ENCODE peak calls at places on chromosomes 5 and 9, in four cellular contexts. One of them, this sample, is unnamed.

GRCh38 chr5:139690385-139691274 is 42.5 kb downstream of the CXXC5 start:
- DNase-seq in stimulated activated CD8-positive, alpha-beta memory T cell treated with anti-CD3 and anti-CD28 coated beads, Interleukin-7, amount 100 ng/mL, for 48 hours: no peak
- DNase-seq in SK-MEL-5: no peak
- DNase-seq in GM10248: no peak
- DNase-seq in this sample: peak; percentile 63

GRCh38 chr9:16726023-16726422 is 144.4 kb downstream of the BNC2 start:
- DNase-seq in stimulated activated CD8-positive, alpha-beta memory T cell treated with anti-CD3 and anti-CD28 coated beads, Interleukin-7, amount 100 ng/mL, for 48 hours: no peak
- DNase-seq in SK-MEL-5: no peak
- DNase-seq in GM10248: no peak
- DNase-seq in this sample: peak; percentile 60

GRCh38 chr5:116409591-116410296 is 164.9 kb downstream of the SEMA6A start:
- DNase-seq in stimulated activated CD8-positive, alpha-beta memory T cell treated with anti-CD3 and anti-CD28 coated beads, Interleukin-7, amount 100 ng/mL, for 48 hours: no peak
- DNase-seq in SK-MEL-5: no peak
- DNase-seq in GM10248: no peak
- DNase-seq in this sample: no peak

GRCh38 chr5:15249152-15249551 is 250.8 kb upstream of the FBXL7 start:
- DNase-seq in stimulated activated CD8-positive, alpha-beta memory T cell treated with anti-CD3 and anti-CD28 coated beads, Interleukin-7, amount 100 ng/mL, for 48 hours: no peak
- DNase-seq in SK-MEL-5: no peak
- DNase-seq in GM10248: no peak
- DNase-seq in this sample: peak; percentile 89

GRCh38 chr5:176517053-176517661 is 20.0 kb downstream of the RNF44 start:
- DNase-seq in stimulated activated CD8-positive, alpha-beta memory T cell treated with anti-CD3 and anti-CD28 coated beads, Interleukin-7, amount 100 ng/mL, for 48 hours: no peak
- DNase-seq in SK-MEL-5: no peak
- DNase-seq in GM10248: no peak
- DNase-seq in this sample: no peak

GRCh38 chr5:149256451-149256850 is 15.2 kb upstream of the AFAP1L1 start:
- DNase-seq in stimulated activated CD8-positive, alpha-beta memory T cell treated with anti-CD3 and anti-CD28 coated beads, Interleukin-7, amount 100 ng/mL, for 48 hours: no peak
- DNase-seq in SK-MEL-5: no peak
- DNase-seq in GM10248: no peak
- DNase-seq in this sample: peak; percentile 70

GRCh38 chr5:476102-476813 is 33.3 kb downstream of the EXOC3 start:
- DNase-seq in stimulated activated CD8-positive, alpha-beta memory T cell treated with anti-CD3 and anti-CD28 coated beads, Interleukin-7, amount 100 ng/mL, for 48 hours: no peak
- DNase-seq in SK-MEL-5: no peak
- DNase-seq in GM10248: no peak
- DNase-seq in this sample: no peak

GRCh38 chr9:133861103-133861502 is 123.0 kb upstream of the SARDH start:
- DNase-seq in stimulated activated CD8-positive, alpha-beta memory T cell treated with anti-CD3 and anti-CD28 coated beads, Interleukin-7, amount 100 ng/mL, for 48 hours: no peak
- DNase-seq in SK-MEL-5: no peak
- DNase-seq in GM10248: no peak
- DNase-seq in this sample: no peak

GRCh38 chr5:89826938-89827337 is 582.6 kb downstream of the CETN3 start:
- DNase-seq in stimulated activated CD8-positive, alpha-beta memory T cell treated with anti-CD3 and anti-CD28 coated beads, Interleukin-7, amount 100 ng/mL, for 48 hours: no peak
- DNase-seq in SK-MEL-5: no peak
- DNase-seq in GM10248: no peak
- DNase-seq in this sample: no peak

GRCh38 chr9:129242971-129243561 is 65.0 kb upstream of the IER5L start:
- DNase-seq in stimulated activated CD8-positive, alpha-beta memory T cell treated with anti-CD3 and anti-CD28 coated beads, Interleukin-7, amount 100 ng/mL, for 48 hours: no peak
- DNase-seq in SK-MEL-5: peak; percentile 58
- DNase-seq in GM10248: no peak
- DNase-seq in this sample: peak; percentile 37

GRCh38 chr5:39399135-39400036 is 25.4 kb downstream of the DAB2 start:
- DNase-seq in stimulated activated CD8-positive, alpha-beta memory T cell treated with anti-CD3 and anti-CD28 coated beads, Interleukin-7, amount 100 ng/mL, for 48 hours: no peak
- DNase-seq in SK-MEL-5: peak; percentile 99
- DNase-seq in GM10248: no peak
- DNase-seq in this sample: peak; percentile 98

GRCh38 chr5:1101991-1102713 is 9.7 kb downstream of the SLC12A7 start:
- DNase-seq in stimulated activated CD8-positive, alpha-beta memory T cell treated with anti-CD3 and anti-CD28 coated beads, Interleukin-7, amount 100 ng/mL, for 48 hours: no peak
- DNase-seq in SK-MEL-5: no peak
- DNase-seq in GM10248: no peak
- DNase-seq in this sample: peak; percentile 46

GRCh38 chr5:66658516-66658915 is 62.3 kb downstream of the MAST4 start:
- DNase-seq in stimulated activated CD8-positive, alpha-beta memory T cell treated with anti-CD3 and anti-CD28 coated beads, Interleukin-7, amount 100 ng/mL, for 48 hours: no peak
- DNase-seq in SK-MEL-5: no peak
- DNase-seq in GM10248: no peak
- DNase-seq in this sample: no peak

GRCh38 chr9:134381671-134382505 is 55.6 kb downstream of the RXRA start:
- DNase-seq in stimulated activated CD8-positive, alpha-beta memory T cell treated with anti-CD3 and anti-CD28 coated beads, Interleukin-7, amount 100 ng/mL, for 48 hours: no peak
- DNase-seq in SK-MEL-5: no peak
- DNase-seq in GM10248: peak; percentile 67
- DNase-seq in this sample: no peak

GRCh38 chr5:61303348-61303747 is 28.7 kb upstream of the ZSWIM6 start:
- DNase-seq in stimulated activated CD8-positive, alpha-beta memory T cell treated with anti-CD3 and anti-CD28 coated beads, Interleukin-7, amount 100 ng/mL, for 48 hours: no peak
- DNase-seq in SK-MEL-5: no peak
- DNase-seq in GM10248: peak; percentile 28
- DNase-seq in this sample: no peak

GRCh38 chr5:101390317-101390908 is 487.3 kb upstream of the ST8SIA4 start:
- DNase-seq in stimulated activated CD8-positive, alpha-beta memory T cell treated with anti-CD3 and anti-CD28 coated beads, Interleukin-7, amount 100 ng/mL, for 48 hours: no peak
- DNase-seq in SK-MEL-5: peak; percentile 84
- DNase-seq in GM10248: no peak
- DNase-seq in this sample: peak; percentile 27

GRCh38 chr5:108590799-108591198 is 156.9 kb upstream of the FER start:
- DNase-seq in stimulated activated CD8-positive, alpha-beta memory T cell treated with anti-CD3 and anti-CD28 coated beads, Interleukin-7, amount 100 ng/mL, for 48 hours: no peak
- DNase-seq in SK-MEL-5: no peak
- DNase-seq in GM10248: no peak
- DNase-seq in this sample: no peak

GRCh38 chr5:32270946-32271345 is 41.8 kb downstream of the MTMR12 start:
- DNase-seq in stimulated activated CD8-positive, alpha-beta memory T cell treated with anti-CD3 and anti-CD28 coated beads, Interleukin-7, amount 100 ng/mL, for 48 hours: no peak
- DNase-seq in SK-MEL-5: no peak
- DNase-seq in GM10248: no peak
- DNase-seq in this sample: no peak

GRCh38 chr5:91849069-91849468 is 466.0 kb upstream of the ARRDC3 start:
- DNase-seq in stimulated activated CD8-positive, alpha-beta memory T cell treated with anti-CD3 and anti-CD28 coated beads, Interleukin-7, amount 100 ng/mL, for 48 hours: no peak
- DNase-seq in SK-MEL-5: no peak
- DNase-seq in GM10248: no peak
- DNase-seq in this sample: peak; percentile 8

GRCh38 chr5:150779397-150780179 is 1.0 kb downstream of the SMIM3 start:
- DNase-seq in stimulated activated CD8-positive, alpha-beta memory T cell treated with anti-CD3 and anti-CD28 coated beads, Interleukin-7, amount 100 ng/mL, for 48 hours: no peak
- DNase-seq in SK-MEL-5: no peak
- DNase-seq in GM10248: no peak
- DNase-seq in this sample: peak; percentile 15

GRCh38 chr5:81948349-81948748 is 23.5 kb upstream of the ATG10 start:
- DNase-seq in stimulated activated CD8-positive, alpha-beta memory T cell treated with anti-CD3 and anti-CD28 coated beads, Interleukin-7, amount 100 ng/mL, for 48 hours: no peak
- DNase-seq in SK-MEL-5: no peak
- DNase-seq in GM10248: no peak
- DNase-seq in this sample: no peak

GRCh38 chr5:34751807-34752736 is 86.9 kb upstream of the TTC23L start:
- DNase-seq in stimulated activated CD8-positive, alpha-beta memory T cell treated with anti-CD3 and anti-CD28 coated beads, Interleukin-7, amount 100 ng/mL, for 48 hours: no peak
- DNase-seq in SK-MEL-5: no peak
- DNase-seq in GM10248: no peak
- DNase-seq in this sample: no peak

GRCh38 chr9:109161471-109161870 is 5.6 kb downstream of the FRRS1L start:
- DNase-seq in stimulated activated CD8-positive, alpha-beta memory T cell treated with anti-CD3 and anti-CD28 coated beads, Interleukin-7, amount 100 ng/mL, for 48 hours: no peak
- DNase-seq in SK-MEL-5: no peak
- DNase-seq in GM10248: no peak
- DNase-seq in this sample: no peak

GRCh38 chr9:121636411-121636865 is 15.0 kb upstream of the DAB2IP start:
- DNase-seq in stimulated activated CD8-positive, alpha-beta memory T cell treated with anti-CD3 and anti-CD28 coated beads, Interleukin-7, amount 100 ng/mL, for 48 hours: no peak
- DNase-seq in SK-MEL-5: no peak
- DNase-seq in GM10248: no peak
- DNase-seq in this sample: peak; percentile 66

GRCh38 chr5:67193479-67193878 is 3.1 kb downstream of the CD180 start:
- DNase-seq in stimulated activated CD8-positive, alpha-beta memory T cell treated with anti-CD3 and anti-CD28 coated beads, Interleukin-7, amount 100 ng/mL, for 48 hours: no peak
- DNase-seq in SK-MEL-5: no peak
- DNase-seq in GM10248: no peak
- DNase-seq in this sample: no peak

GRCh38 chr5:135400866-135401265 is 1.8 kb upstream of the MACROH2A1 start:
- DNase-seq in stimulated activated CD8-positive, alpha-beta memory T cell treated with anti-CD3 and anti-CD28 coated beads, Interleukin-7, amount 100 ng/mL, for 48 hours: no peak
- DNase-seq in SK-MEL-5: peak; percentile 11
- DNase-seq in GM10248: no peak
- DNase-seq in this sample: no peak

GRCh38 chr5:78706825-78707224 is 58.3 kb upstream of the LHFPL2 start:
- DNase-seq in stimulated activated CD8-positive, alpha-beta memory T cell treated with anti-CD3 and anti-CD28 coated beads, Interleukin-7, amount 100 ng/mL, for 48 hours: no peak
- DNase-seq in SK-MEL-5: no peak
- DNase-seq in GM10248: no peak
- DNase-seq in this sample: peak; percentile 61

GRCh38 chr5:74766348-74766886 is 500 bp downstream of the GFM2 start:
- DNase-seq in stimulated activated CD8-positive, alpha-beta memory T cell treated with anti-CD3 and anti-CD28 coated beads, Interleukin-7, amount 100 ng/mL, for 48 hours: no peak
- DNase-seq in SK-MEL-5: peak; percentile 60
- DNase-seq in GM10248: peak; percentile 72
- DNase-seq in this sample: peak; percentile 50

GRCh38 chr5:133117166-133117929 is 65.5 kb downstream of the HSPA4 start:
- DNase-seq in stimulated activated CD8-positive, alpha-beta memory T cell treated with anti-CD3 and anti-CD28 coated beads, Interleukin-7, amount 100 ng/mL, for 48 hours: no peak
- DNase-seq in SK-MEL-5: no peak
- DNase-seq in GM10248: no peak
- DNase-seq in this sample: no peak

GRCh38 chr5:38323645-38324295 is 65.4 kb downstream of the EGFLAM start:
- DNase-seq in stimulated activated CD8-positive, alpha-beta memory T cell treated with anti-CD3 and anti-CD28 coated beads, Interleukin-7, amount 100 ng/mL, for 48 hours: no peak
- DNase-seq in SK-MEL-5: no peak
- DNase-seq in GM10248: no peak
- DNase-seq in this sample: peak; percentile 64

GRCh38 chr9:121889990-121890563 is 203.0 kb downstream of the TTLL11 start:
- DNase-seq in stimulated activated CD8-positive, alpha-beta memory T cell treated with anti-CD3 and anti-CD28 coated beads, Interleukin-7, amount 100 ng/mL, for 48 hours: no peak
- DNase-seq in SK-MEL-5: no peak
- DNase-seq in GM10248: no peak
- DNase-seq in this sample: peak; percentile 71

GRCh38 chr9:35406183-35406959 is 83.5 kb upstream of the RUSC2 start:
- DNase-seq in stimulated activated CD8-positive, alpha-beta memory T cell treated with anti-CD3 and anti-CD28 coated beads, Interleukin-7, amount 100 ng/mL, for 48 hours: peak; percentile 21
- DNase-seq in SK-MEL-5: no peak
- DNase-seq in GM10248: peak; percentile 29
- DNase-seq in this sample: no peak

GRCh38 chr5:133554279-133554678 is 58.1 kb downstream of the FSTL4 start:
- DNase-seq in stimulated activated CD8-positive, alpha-beta memory T cell treated with anti-CD3 and anti-CD28 coated beads, Interleukin-7, amount 100 ng/mL, for 48 hours: no peak
- DNase-seq in SK-MEL-5: no peak
- DNase-seq in GM10248: no peak
- DNase-seq in this sample: no peak

GRCh38 chr9:97388721-97389238 is 23.1 kb upstream of the TDRD7 start:
- DNase-seq in stimulated activated CD8-positive, alpha-beta memory T cell treated with anti-CD3 and anti-CD28 coated beads, Interleukin-7, amount 100 ng/mL, for 48 hours: peak; percentile 39
- DNase-seq in SK-MEL-5: no peak
- DNase-seq in GM10248: peak; percentile 88
- DNase-seq in this sample: no peak

GRCh38 chr9:14633148-14633547 is 60.1 kb downstream of the ZDHHC21 start:
- DNase-seq in stimulated activated CD8-positive, alpha-beta memory T cell treated with anti-CD3 and anti-CD28 coated beads, Interleukin-7, amount 100 ng/mL, for 48 hours: no peak
- DNase-seq in SK-MEL-5: no peak
- DNase-seq in GM10248: no peak
- DNase-seq in this sample: no peak

GRCh38 chr9:137717776-137718327 is 99.0 kb downstream of the EHMT1 start:
- DNase-seq in stimulated activated CD8-positive, alpha-beta memory T cell treated with anti-CD3 and anti-CD28 coated beads, Interleukin-7, amount 100 ng/mL, for 48 hours: no peak
- DNase-seq in SK-MEL-5: no peak
- DNase-seq in GM10248: no peak
- DNase-seq in this sample: no peak

This sample was measured in EH.